ENCODE peak calls at places on chromosomes 11 and 22, in five cellular contexts. D, Y, R, A and G are unnamed samples.

GRCh38 chr22:26784772-26785171 is 127.4 kb downstream of the MIAT start:
- DNase-seq in R (no peak), D (no peak), A (no peak), Y (no peak), G (no peak)

GRCh38 chr11:61369372-61370348 is 7.5 kb downstream of the TMEM138 start:
- DNase-seq in D (no peak), Y (peak; percentile 97), R (no peak), A (no peak), G (no peak)

GRCh38 chr11:93330446-93330984 is at the start of gene DEUP1:
- DNase-seq in D (no peak), R (no peak), A (no peak), Y (peak; percentile 12), G (no peak)

GRCh38 chr11:31421840-31422239 is 52.2 kb downstream of the DNAJC24 start:
- DNase-seq in D (no peak), R (no peak), A (no peak), Y (no peak), G (no peak)

GRCh38 chr11:118529584-118530175 is 1.3 kb upstream of the TMEM25 start:
- DNase-seq in D (no peak), A (no peak), R (no peak), Y (no peak), G (no peak)

GRCh38 chr11:75543808-75544207 is 18.1 kb upstream of the GDPD5 start:
- DNase-seq in D (no peak), A (no peak), R (no peak), Y (no peak), G (no peak)

GRCh38 chr11:17076517-17077239 is 789 bp downstream of the RPS13 start:
- DNase-seq in R (no peak), D (peak; percentile 15), A (no peak), Y (peak; percentile 33), G (no peak)

GRCh38 chr11:103358251-103358650 is 249.0 kb downstream of the DYNC2H1 start:
- DNase-seq in D (no peak), A (no peak), Y (peak; percentile 9), R (no peak), G (no peak)

GRCh38 chr11:66081505-66081904 is 11.4 kb downstream of the PACS1 start:
- DNase-seq in A (peak; percentile 70), R (no peak), D (peak; percentile 92), Y (peak; percentile 75), G (peak; percentile 64)

GRCh38 chr11:14248577-14248976 is 110.4 kb downstream of the RRAS2 start:
- DNase-seq in R (no peak), D (peak; percentile 45), Y (no peak), A (peak; percentile 20), G (no peak)

GRCh38 chr11:83241291-83241946 is 44.7 kb downstream of the CCDC90B start:
- DNase-seq in Y (peak; percentile 70), D (peak; percentile 62), R (no peak), A (no peak), G (peak; percentile 52)

GRCh38 chr11:133956650-133957633 is at the start of gene IGSF9B:
- DNase-seq in D (peak; percentile 83), R (no peak), A (peak; percentile 86), Y (peak; percentile 49), G (peak; percentile 94)

GRCh38 chr22:38699784-38700183 is 959 bp downstream of the JOSD1 start:
- DNase-seq in D (no peak), Y (peak; percentile 69), A (no peak), R (no peak), G (no peak)

GRCh38 chr11:75107187-75107586 is 10.5 kb upstream of the OR2AT4 start:
- DNase-seq in R (no peak), A (no peak), D (no peak), Y (no peak), G (no peak)

GRCh38 chr11:33892906-33893594 is 1.2 kb upstream of the LMO2 start:
- DNase-seq in R (no peak), D (no peak), A (no peak), Y (no peak), G (no peak)

GRCh38 chr11:115298613-115299012 is 205.6 kb downstream of the CADM1 start:
- DNase-seq in R (no peak), D (no peak), Y (no peak), A (no peak), G (no peak)

GRCh38 chr11:68275721-68276488 is 4.1 kb upstream of the C11orf24 start:
- DNase-seq in A (no peak), D (no peak), Y (no peak), R (no peak), G (peak; percentile 77)

GRCh38 chr22:23180301-23180892 is at the start of gene BCR:
- DNase-seq in D (peak; percentile 77), Y (peak; percentile 68), R (no peak), A (peak; percentile 48), G (peak; percentile 78)

GRCh38 chr11:26950260-26950719 is 43.6 kb upstream of the FIBIN start:
- DNase-seq in D (no peak), A (no peak), Y (peak; percentile 94), R (no peak), G (no peak)
- TF ChIP-seq CTCF in D (no peak), A (no peak), Y (no peak), R (no peak), G (no peak)

DNA sequence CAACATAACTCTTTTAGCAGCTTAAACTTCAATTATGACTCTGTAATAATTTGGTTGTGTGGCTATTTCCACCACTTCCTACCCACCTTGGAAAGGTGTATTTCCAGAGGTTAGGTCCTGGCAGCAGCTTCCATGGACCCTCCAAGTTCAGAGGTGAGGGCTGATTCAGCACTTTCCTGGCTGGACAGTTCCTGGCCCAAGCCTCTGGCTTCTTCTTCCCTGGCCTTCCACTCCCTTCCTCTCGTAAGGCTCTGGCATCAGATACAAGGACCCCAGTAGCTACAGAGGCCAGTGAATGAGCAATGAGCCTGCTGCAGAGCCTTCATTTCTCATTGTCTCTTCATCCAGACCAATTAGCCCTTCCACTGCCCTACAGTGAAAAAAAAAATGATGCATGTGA is 98.1 kb upstream of the KIRREL3 start:
- DNase-seq in D (no peak), A (no peak), Y (no peak), R (no peak), G (no peak)
- TF ChIP-seq CTCF in D (no peak), A (no peak), Y (no peak), R (no peak), G (no peak)

GRCh38 chr22:31630331-31631329 is 31.4 kb downstream of the PISD start:
- DNase-seq in Y (peak; percentile 88), R (peak; percentile 59), A (peak; percentile 81), D (peak; percentile 96), G (peak; percentile 95)
- TF ChIP-seq CTCF in Y (no peak), R (no peak), A (no peak), D (no peak), G (no peak)

DNA sequence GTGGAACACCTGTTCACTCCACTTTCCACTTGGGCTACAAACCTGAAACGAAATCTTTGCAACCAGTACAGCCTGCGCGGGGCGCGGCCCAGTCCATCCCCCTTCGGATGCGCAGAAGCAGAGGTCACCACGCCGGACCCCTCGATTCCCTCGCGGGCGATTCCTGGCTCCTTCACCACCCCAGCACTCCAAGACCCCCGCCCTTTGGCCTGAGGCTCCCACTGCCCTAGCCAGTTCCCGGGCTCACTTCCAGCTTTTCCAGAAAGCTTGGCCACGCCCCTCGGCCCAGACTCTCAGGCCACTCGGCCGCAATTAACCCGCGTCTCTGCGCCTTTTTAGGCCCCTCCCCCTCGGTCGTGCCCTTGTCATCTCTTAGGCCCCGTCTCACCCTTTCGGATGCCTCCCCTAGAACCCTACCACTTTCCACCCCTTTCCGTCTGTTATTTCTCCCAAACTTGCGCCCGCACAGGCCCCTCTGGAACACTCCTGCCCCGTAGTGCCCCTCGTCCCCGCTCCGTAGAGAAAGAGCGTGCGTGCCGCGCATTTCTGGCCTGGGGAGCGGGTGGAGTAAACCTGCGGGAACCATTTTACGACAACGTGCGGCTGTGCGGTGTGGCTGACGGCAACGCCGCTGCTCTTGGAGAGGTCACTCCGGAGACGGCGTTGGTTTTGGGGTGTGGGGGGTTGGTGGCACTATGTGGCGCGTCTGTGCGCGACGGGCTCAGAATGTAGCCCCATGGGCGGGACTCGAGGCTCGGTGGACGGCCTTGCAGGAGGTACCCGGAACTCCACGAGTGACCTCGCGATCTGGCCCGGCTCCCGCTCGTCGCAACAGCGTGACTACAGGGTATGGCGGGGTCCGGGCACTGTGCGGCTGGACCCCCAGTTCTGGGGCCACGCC is at the start of gene DLAT:
- DNase-seq in D (peak; percentile 88), A (peak; percentile 74), Y (peak; percentile 75), R (peak; percentile 47), G (peak; percentile 75)
- TF ChIP-seq CTCF in D (no peak), A (no peak), Y (no peak), R (no peak), G (no peak)

DNA sequence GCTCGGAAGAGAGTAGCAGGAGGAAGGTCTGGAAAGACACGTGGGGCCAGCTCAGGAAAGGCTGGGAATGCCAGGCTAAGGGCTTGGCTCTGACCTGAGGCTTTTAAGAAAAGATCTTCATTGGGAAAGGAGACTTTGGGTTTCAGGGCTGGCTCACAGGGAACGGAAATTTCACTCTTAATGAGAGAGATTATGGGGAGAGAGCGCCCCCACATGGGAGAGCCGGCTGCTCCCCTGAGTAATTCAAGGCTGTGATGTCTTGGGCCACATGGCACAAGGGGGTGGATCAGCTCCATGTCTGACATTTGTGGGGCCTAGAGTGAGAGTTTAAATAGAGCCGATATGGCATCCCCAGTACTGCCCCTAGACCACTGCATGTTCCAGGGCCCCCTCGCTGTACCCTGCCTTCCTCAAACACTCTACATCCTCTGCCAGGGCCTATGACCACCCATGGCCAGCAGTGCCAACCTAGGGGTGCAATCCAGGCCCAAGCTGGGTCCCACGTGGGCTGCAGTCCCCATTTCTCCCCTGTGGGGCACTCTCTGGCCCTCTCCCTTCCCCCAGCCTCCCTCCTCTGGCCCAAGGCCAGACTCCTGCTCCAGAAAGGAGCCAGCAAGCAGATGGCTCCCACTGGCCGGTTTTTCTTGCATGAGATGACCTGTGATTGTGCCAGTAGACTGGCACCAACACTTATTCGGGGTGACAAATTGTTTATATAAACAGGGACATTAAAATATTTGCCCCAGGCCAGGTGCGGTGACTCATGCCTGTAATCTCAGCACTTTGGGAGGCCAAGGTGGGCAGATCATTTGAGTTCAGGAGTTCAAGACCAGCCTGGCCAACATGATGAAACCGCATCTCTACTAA is 75.2 kb downstream of the ISX start:
- DNase-seq in D (no peak), Y (no peak), R (no peak), A (no peak), G (peak; percentile 23)
- TF ChIP-seq CTCF in D (peak; percentile 34), Y (no peak), R (no peak), A (no peak), G (no peak)

GRCh38 chr22:37139762-37140161 is 10.0 kb downstream of the IL2RB start:
- DNase-seq in R (no peak), D (peak; percentile 33), A (no peak), Y (no peak), G (no peak)
- TF ChIP-seq CTCF in R (no peak), D (no peak), A (no peak), Y (no peak), G (no peak)